ENCODE peak calls at places on chromosomes 12 and 14, in nine cellular contexts. T is NCI-H2081; C is lung; B is progenitor cell of endocrine pancreas; R is HS-5; D is central memory CD4-positive, alpha-beta T cell; I is activated CD8-positive, alpha-beta T cell treated with anti-CD3 and anti-CD28 coated beads, Interleukin-2, amount 10 ng/mL, durations not matched to agents 7 days and 5 days; O is GM19239; Z is amniotic stem cell. A is an unnamed sample.

GRCh38 chr12:49515266-49515665 is 23.6 kb upstream of the KCNH3 start:
- DNase-seq in T (no peak), C (no peak), B (no peak), R (peak), D (no peak), I (no peak), O (no peak), Z (peak), A (no peak)

GRCh38 chr14:52852810-52853521 is 61.6 kb upstream of the GNPNAT1 start:
- DNase-seq in T (peak), C (no peak), B (no peak), R (no peak), D (no peak), I (no peak), O (no peak), Z (no peak), A (peak)

GRCh38 chr12:16165506-16165905 is 112.0 kb downstream of the SLC15A5 start:
- DNase-seq in T (peak), C (no peak), B (no peak), R (peak), D (no peak), I (no peak), O (no peak), Z (no peak), A (no peak)

GRCh38 chr14:96109956-96110355 is 70.8 kb downstream of the C14orf132 start:
- DNase-seq in T (no peak), C (no peak), B (no peak), R (no peak), D (no peak), I (no peak), O (no peak), Z (no peak), A (no peak)

GRCh38 chr12:32549675-32550079 is 129.4 kb upstream of the DNM1L start:
- DNase-seq in T (no peak), C (no peak), B (no peak), R (no peak), D (no peak), I (no peak), O (no peak), Z (no peak), A (no peak)

GRCh38 chr12:113146999-113147398 is 2.5 kb upstream of the CFAP73 start:
- DNase-seq in T (no peak), C (no peak), B (no peak), R (no peak), D (no peak), I (no peak), O (no peak), Z (no peak), A (no peak)

GRCh38 chr12:50006754-50007442 is 18.4 kb downstream of the RACGAP1 start:
- DNase-seq in T (peak), C (no peak), B (no peak), R (peak), D (no peak), I (no peak), O (no peak), Z (no peak), A (no peak)

GRCh38 chr12:69070319-69071090 is 137.5 kb upstream of the CPM start:
- DNase-seq in T (peak), C (peak), B (peak), R (peak), D (peak), I (peak), O (peak), Z (peak), A (peak)

GRCh38 chr12:3022961-3023360 is 54.2 kb upstream of the TSPAN9 start:
- DNase-seq in T (no peak), C (no peak), B (no peak), R (no peak), D (no peak), I (no peak), O (no peak), Z (no peak), A (no peak)

GRCh38 chr14:72545411-72546311 is 348.2 kb downstream of the DPF3 start:
- DNase-seq in T (no peak), C (no peak), B (no peak), R (no peak), D (no peak), I (no peak), O (no peak), Z (no peak), A (no peak)